ENCODE peak calls at places on chromosomes 4 and X, in seven cellular contexts. M, Z, Q, E, B, H and J are unnamed samples.

GRCh38 chrX:48938721-48939416 is 18.5 kb downstream of the OTUD5 start:
- DNase-seq in Z (no peak), B (peak), E (no peak), M (no peak), Q (peak), H (no peak), J (no peak)

GRCh38 chrX:23012162-23012561 is 12.4 kb downstream of the DDX53 start:
- DNase-seq in Z (no peak), B (no peak), Q (no peak), E (no peak), M (peak), H (no peak), J (no peak)

GRCh38 chr4:115852767-115853091 is 739.3 kb upstream of the NDST4 start:
- DNase-seq in Q (no peak), E (no peak), M (no peak), Z (no peak), H (no peak), B (no peak), J (no peak)

GRCh38 chrX:65697173-65697572 is 29.7 kb downstream of the MSN start:
- DNase-seq in H (no peak), Q (no peak), E (peak), B (no peak), Z (no peak), M (no peak), J (no peak)

GRCh38 chr4:108953941-108954340 is 191.1 kb upstream of the ETNPPL start:
- DNase-seq in B (no peak), H (no peak), Q (no peak), E (no peak), M (no peak), Z (no peak), J (no peak)

GRCh38 chr4:183987987-183988392 is 82.9 kb downstream of the STOX2 start:
- DNase-seq in H (peak), Z (peak), E (peak), Q (no peak), B (no peak), M (peak), J (peak)

GRCh38 chr4:51965862-51966261 is 54.3 kb downstream of the LRRC66 start:
- DNase-seq in Z (no peak), E (no peak), H (no peak), M (no peak), B (no peak), Q (no peak), J (no peak)

GRCh38 chr4:52051213-52051614 is at the start of gene SPATA18:
- DNase-seq in Z (no peak), M (peak), E (peak), H (peak), B (no peak), Q (peak), J (peak)

GRCh38 chr4:159103406-159104131 is 690 bp downstream of the RAPGEF2 start:
- DNase-seq in B (peak), E (peak), H (peak), M (peak), Z (peak), Q (peak), J (peak)

GRCh38 chr4:181877329-181877848 is 365.8 kb upstream of the TENM3 start:
- DNase-seq in H (no peak), M (no peak), Z (no peak), B (no peak), Q (no peak), E (no peak), J (no peak)

GRCh38 chr4:114495471-114495928 is 103.1 kb upstream of the UGT8 start:
- DNase-seq in B (no peak), Z (no peak), E (no peak), M (peak), H (no peak), Q (no peak), J (no peak)

GRCh38 chr4:176781739-176782100 is 11.0 kb downstream of the VEGFC start:
- DNase-seq in Q (no peak), M (no peak), H (no peak), E (no peak), B (no peak), Z (no peak), J (no peak)

GRCh38 chrX:103586314-103586646 is 965 bp downstream of the TCEAL4 start:
- DNase-seq in M (no peak), Q (peak), B (no peak), H (no peak), Z (no peak), E (peak), J (no peak)

GRCh38 chr4:140057693-140058092 is 96.3 kb downstream of the MAML3 start:
- DNase-seq in Z (no peak), Q (no peak), H (no peak), M (no peak), E (no peak), B (no peak), J (no peak)